ENCODE peak calls at places on chromosome 7, in ten cellular contexts. O is NCI-H1092 treated with DMSO at 0.1 percent for 48 hours; Q is A172; R is activated T-helper 1 cell treated with anti-CD3 and anti-CD28 coated beads, Interleukin-12 subunit alpha, Interleukin-12 subunit beta, Interleukin-2, Interleukin-4 antibody, amounts not matched to agents 30 ng/mL and 10 ng/mL and 1 ng/mL, durations not matched to agents 14 hours and 24 hours and 36 hours; Z is Calu3; B is ELR; P is stromal cell of bone marrow; Y is BE2C; C is HT-29; G is frontal cortex. J is an unnamed sample.

GRCh38 chr7:24381919-24382505 is 98.0 kb downstream of the NPY start:
- DNase-seq in O (peak; percentile 21), Q (peak; percentile 50), R (no peak), Z (no peak), B (peak; percentile 70), P (no peak), Y (peak; percentile 23), C (peak; percentile 28), G (no peak), J (peak; percentile 33)

GRCh38 chr7:12570148-12570528 is 382 bp upstream of the SCIN start:
- DNase-seq in O (peak; percentile 80), Q (no peak), R (no peak), Z (peak; percentile 64), B (peak; percentile 36), P (no peak), Y (no peak), C (peak; percentile 62), G (no peak), J (no peak)

GRCh38 chr7:85851571-85852193 is 664.8 kb upstream of the SEMA3D start:
- DNase-seq in O (peak; percentile 63), Q (peak; percentile 10), R (no peak), Z (no peak), B (peak; percentile 40), P (peak; percentile 25), Y (no peak), C (peak; percentile 29), G (no peak), J (peak; percentile 7)

GRCh38 chr7:109503421-109503820 is 933.7 kb downstream of the DNAJB9 start:
- DNase-seq in O (no peak), Q (no peak), R (no peak), Z (no peak), B (no peak), P (no peak), Y (peak; percentile 55), C (no peak), G (no peak), J (no peak)

GRCh38 chr7:27459729-27460048 is 203.0 kb downstream of the HIBADH start:
- DNase-seq in O (no peak), Q (no peak), R (no peak), Z (no peak), B (no peak), P (no peak), Y (no peak), C (no peak), G (no peak), J (no peak)

GRCh38 chr7:48171190-48171589 is at the start of gene ABCA13:
- DNase-seq in O (no peak), Q (no peak), R (no peak), Z (no peak), B (no peak), P (no peak), Y (no peak), C (no peak), G (no peak), J (no peak)

GRCh38 chr7:96017877-96018276 is 245.5 kb downstream of the DYNC1I1 start:
- DNase-seq in O (no peak), Q (no peak), R (no peak), Z (peak; percentile 24), B (no peak), P (no peak), Y (no peak), C (peak; percentile 90), G (no peak), J (no peak)

GRCh38 chr7:147638566-147638965 is 952.0 kb upstream of the C7orf33 start:
- DNase-seq in O (no peak), Q (no peak), R (no peak), Z (no peak), B (no peak), P (no peak), Y (no peak), C (no peak), G (no peak), J (no peak)

GRCh38 chr7:157442993-157443831 is 106.4 kb downstream of the DNAJB6 start:
- DNase-seq in O (no peak), Q (no peak), R (no peak), Z (no peak), B (no peak), P (no peak), Y (peak; percentile 10), C (no peak), G (no peak), J (no peak)

GRCh38 chr7:17830206-17830605 is 110.1 kb downstream of the SNX13 start:
- DNase-seq in O (no peak), Q (no peak), R (no peak), Z (no peak), B (no peak), P (no peak), Y (no peak), C (no peak), G (no peak), J (no peak)

GRCh38 chr7:112510032-112510742 is 29.4 kb downstream of the LSMEM1 start:
- DNase-seq in O (no peak), Q (peak; percentile 70), R (no peak), Z (no peak), B (peak; percentile 57), P (peak; percentile 66), Y (no peak), C (no peak), G (no peak), J (peak; percentile 80)

GRCh38 chr7:44757311-44757710 is 8.7 kb downstream of the ZMIZ2 start:
- DNase-seq in O (peak; percentile 6), Q (no peak), R (no peak), Z (no peak), B (no peak), P (no peak), Y (peak; percentile 82), C (no peak), G (peak; percentile 52), J (no peak)

GRCh38 chr7:131183611-131184119 is 144.0 kb upstream of the MKLN1 start:
- DNase-seq in O (no peak), Q (no peak), R (peak; percentile 24), Z (no peak), B (no peak), P (no peak), Y (no peak), C (no peak), G (no peak), J (no peak)

GRCh38 chr7:572668-573495 is 53.2 kb upstream of the PDGFA start:
- DNase-seq in O (no peak), Q (no peak), R (no peak), Z (no peak), B (no peak), P (no peak), Y (no peak), C (no peak), G (no peak), J (no peak)

J was measured in RPMI7951.